ENCODE peak calls at places on chromosomes 12 and 14, in five cellular contexts. I is AG04450; B is aorta; D is stimulated activated effector memory CD8-positive, alpha-beta T cell treated with anti-CD3 and anti-CD28 coated beads, Interleukin-12 subunit alpha, Interleukin-12 subunit beta, amount 100 ng/mL, for 72 hours; X is nucleus accumbens. A is an unnamed sample.

GRCh38 chr12:43882578-43883178 is 46.8 kb downstream of the TMEM117 start:
- DNase-seq in X (no peak), I (peak; percentile 54), D (no peak), B (no peak), A (no peak)

GRCh38 chr14:68199465-68200145 is 380.0 kb downstream of the RAD51B start:
- DNase-seq in B (no peak), I (no peak), X (no peak), D (no peak), A (no peak)

GRCh38 chr12:30908389-30909087 is 18.0 kb upstream of the TSPAN11 start:
- DNase-seq in I (peak; percentile 60), X (no peak), D (no peak), B (no peak), A (no peak)

GRCh38 chr12:5783274-5783920 is 161.7 kb downstream of the ANO2 start:
- DNase-seq in I (no peak), X (no peak), D (no peak), B (no peak), A (no peak)

GRCh38 chr14:61476105-61476736 is 154.8 kb downstream of the PRKCH start:
- DNase-seq in D (no peak), I (no peak), B (no peak), X (no peak), A (no peak)

GRCh38 chr14:55121628-55122440 is 7.2 kb upstream of the LGALS3 start:
- DNase-seq in D (no peak), B (no peak), X (no peak), I (no peak), A (no peak)

GRCh38 chr14:99968156-99968920 is 96.9 kb upstream of the EVL start:
- DNase-seq in B (no peak), I (peak; percentile 77), X (no peak), D (no peak), A (no peak)

GRCh38 chr12:67091204-67091603 is 178.0 kb upstream of the CAND1 start:
- DNase-seq in B (no peak), D (no peak), I (no peak), X (no peak), A (no peak)

GRCh38 chr12:58781609-58782008 is 138.7 kb downstream of the LRIG3 start:
- DNase-seq in B (no peak), D (no peak), I (no peak), X (no peak), A (no peak)

GRCh38 chr14:40072175-40072574 is 639.9 kb upstream of the FBXO33 start:
- DNase-seq in X (no peak), D (no peak), I (no peak), B (no peak), A (no peak)

GRCh38 chr12:75751769-75752471 is 240.5 kb upstream of the KRR1 start:
- DNase-seq in I (no peak), X (no peak), B (no peak), D (no peak), A (no peak)

GRCh38 chr12:89333564-89334252 is 18.6 kb downstream of the DUSP6 start:
- DNase-seq in X (no peak), B (no peak), D (no peak), I (no peak), A (no peak)

GRCh38 chr12:67650528-67651379 is 2.2 kb downstream of the DYRK2 start:
- DNase-seq in B (no peak), D (no peak), I (no peak), X (no peak), A (no peak)

GRCh38 chr14:91089958-91090535 is 23.8 kb upstream of the DGLUCY start:
- DNase-seq in B (no peak), X (no peak), D (no peak), I (no peak), A (no peak)

GRCh38 chr12:92973614-92974013 is 44.5 kb upstream of the EEA1 start:
- DNase-seq in B (no peak), I (peak; percentile 64), X (no peak), D (no peak), A (no peak)

GRCh38 chr12:67377541-67377940 is 108.4 kb downstream of the CAND1 start:
- DNase-seq in D (no peak), B (no peak), I (no peak), X (no peak), A (no peak)

GRCh38 chr14:20440882-20441281 is 4.9 kb upstream of the KLHL33 start:
- DNase-seq in I (no peak), B (no peak), X (no peak), D (no peak), A (no peak)

GRCh38 chr12:15669256-15669948 is 119.8 kb downstream of the EPS8 start:
- DNase-seq in X (no peak), D (no peak), B (no peak), I (no peak), A (no peak)

GRCh38 chr12:84842406-84843013 is 70.1 kb downstream of the SLC6A15 start:
- DNase-seq in X (no peak), D (no peak), B (no peak), I (peak; percentile 10), A (peak; percentile 5)

GRCh38 chr12:988616-989015 is 2.4 kb upstream of the ERC1 start:
- DNase-seq in X (no peak), I (no peak), B (no peak), D (no peak), A (no peak)

GRCh38 chr14:91496790-91497189 is 13.3 kb downstream of the PPP4R3A start:
- DNase-seq in B (no peak), X (no peak), I (no peak), D (no peak), A (no peak)

GRCh38 chr12:92055877-92056276 is 89.8 kb downstream of the BTG1 start:
- DNase-seq in I (no peak), D (no peak), B (no peak), X (no peak), A (no peak)

GRCh38 chr14:94447986-94448808 is 4.4 kb downstream of the SERPINA11 start:
- DNase-seq in D (no peak), X (no peak), I (no peak), B (no peak), A (no peak)

GRCh38 chr12:68334136-68334535 is 2.0 kb upstream of the MDM1 start:
- DNase-seq in D (no peak), X (no peak), B (no peak), I (no peak), A (no peak)

GRCh38 chr12:3078086-3078820 is 1.1 kb downstream of the TSPAN9 start:
- DNase-seq in D (no peak), B (no peak), I (no peak), X (no peak), A (no peak)

GRCh38 chr14:31113794-31114193 is 87.6 kb upstream of the STRN3 start:
- DNase-seq in D (no peak), X (no peak), B (no peak), I (no peak), A (no peak)

GRCh38 chr12:1576410-1577240 is 17.8 kb downstream of the FBXL14 start:
- DNase-seq in D (no peak), B (no peak), X (no peak), I (no peak), A (no peak)

GRCh38 chr14:105021656-105022275 is 883 bp upstream of the CDCA4 start:
- DNase-seq in X (no peak), B (no peak), D (no peak), I (no peak), A (no peak)

GRCh38 chr12:21683115-21683514 is 25.5 kb upstream of the LDHB start:
- DNase-seq in X (no peak), I (no peak), B (no peak), D (no peak), A (no peak)

GRCh38 chr14:68124885-68125731 is 305.5 kb downstream of the RAD51B start:
- DNase-seq in D (no peak), B (no peak), I (no peak), X (no peak), A (no peak)

GRCh38 chr14:100327128-100327527 is 4.0 kb downstream of the SLC25A47 start:
- DNase-seq in B (no peak), D (no peak), X (no peak), I (no peak), A (no peak)

GRCh38 chr12:20370001-20370381 is 1.7 kb downstream of the PDE3A start:
- DNase-seq in D (no peak), I (no peak), B (no peak), X (no peak), A (no peak)

GRCh38 chr12:114812384-114812783 is 128.4 kb upstream of the TBX3 start:
- DNase-seq in I (no peak), D (no peak), X (no peak), B (no peak), A (no peak)

GRCh38 chr14:32939254-32940065 is 781 bp downstream of the NPAS3 start:
- DNase-seq in X (peak; percentile 47), B (peak; percentile 94), D (no peak), I (no peak), A (no peak)

GRCh38 chr12:1350055-1350933 is 244.1 kb downstream of the FBXL14 start:
- DNase-seq in D (no peak), I (peak; percentile 53), B (no peak), X (no peak), A (no peak)

GRCh38 chr14:23120405-23121251 is 1.6 kb upstream of the CEBPE start:
- DNase-seq in D (peak; percentile 69), B (peak; percentile 95), X (peak; percentile 51), I (peak; percentile 65), A (peak; percentile 90)

GRCh38 chr14:67722293-67722692 is 20.6 kb downstream of the RDH12 start:
- DNase-seq in I (no peak), B (peak; percentile 80), D (no peak), X (peak; percentile 25), A (peak; percentile 29)

GRCh38 chr12:6334940-6335450 is 6.9 kb downstream of the TNFRSF1A start:
- DNase-seq in I (no peak), B (no peak), X (no peak), D (no peak), A (no peak)

GRCh38 chr14:33452982-33453381 is 497.9 kb downstream of the EGLN3 start:
- DNase-seq in D (no peak), X (no peak), B (no peak), I (no peak), A (no peak)

GRCh38 chr12:102474438-102475064 is 5.8 kb downstream of the IGF1 start:
- DNase-seq in I (no peak), D (no peak), X (no peak), B (no peak), A (no peak)